ENCODE peak calls at places on chromosomes 3 and 15, in nine cellular contexts. One of them, this sample, is unnamed.

GRCh38 chr15:34616613-34617012 is 33.2 kb upstream of the GOLGA8B start:
- DNase-seq in OCI-LY7: no peak
- DNase-seq in esophagus muscularis mucosa: no peak
- DNase-seq in fibroblast of pulmonary artery: peak
- DNase-seq in bronchial epithelial cell: peak
- DNase-seq in adrenal gland: no peak
- DNase-seq in astrocyte of the spinal cord: peak
- DNase-seq in right atrium auricular region: no peak
- DNase-seq in fibroblast of mammary gland: peak
- DNase-seq in this sample: no peak

GRCh38 chr15:101112336-101113113 is 139.3 kb downstream of the CHSY1 start:
- DNase-seq in OCI-LY7: no peak
- DNase-seq in esophagus muscularis mucosa: no peak
- DNase-seq in fibroblast of pulmonary artery: no peak
- DNase-seq in bronchial epithelial cell: peak
- DNase-seq in adrenal gland: no peak
- DNase-seq in astrocyte of the spinal cord: no peak
- DNase-seq in right atrium auricular region: no peak
- DNase-seq in fibroblast of mammary gland: no peak
- DNase-seq in this sample: no peak

GRCh38 chr3:189324538-189325138 is 152.9 kb downstream of the TPRG1 start:
- DNase-seq in OCI-LY7: peak
- DNase-seq in esophagus muscularis mucosa: no peak
- DNase-seq in fibroblast of pulmonary artery: peak
- DNase-seq in bronchial epithelial cell: peak
- DNase-seq in adrenal gland: no peak
- DNase-seq in astrocyte of the spinal cord: peak
- DNase-seq in right atrium auricular region: no peak
- DNase-seq in fibroblast of mammary gland: peak
- DNase-seq in this sample: peak

GRCh38 chr15:73936181-73936580 is 9.9 kb downstream of the LOXL1 start:
- DNase-seq in OCI-LY7: no peak
- DNase-seq in esophagus muscularis mucosa: no peak
- DNase-seq in fibroblast of pulmonary artery: peak
- DNase-seq in bronchial epithelial cell: peak
- DNase-seq in adrenal gland: no peak
- DNase-seq in astrocyte of the spinal cord: peak
- DNase-seq in right atrium auricular region: peak
- DNase-seq in fibroblast of mammary gland: peak
- DNase-seq in this sample: no peak

GRCh38 chr3:194046995-194047681 is 88.8 kb upstream of the HES1 start:
- DNase-seq in OCI-LY7: peak
- DNase-seq in esophagus muscularis mucosa: no peak
- DNase-seq in fibroblast of pulmonary artery: no peak
- DNase-seq in bronchial epithelial cell: no peak
- DNase-seq in adrenal gland: peak
- DNase-seq in astrocyte of the spinal cord: no peak
- DNase-seq in right atrium auricular region: no peak
- DNase-seq in fibroblast of mammary gland: peak
- DNase-seq in this sample: peak

GRCh38 chr3:56879453-56880224 is 77.9 kb upstream of the ARHGEF3 start:
- DNase-seq in OCI-LY7: no peak
- DNase-seq in esophagus muscularis mucosa: no peak
- DNase-seq in fibroblast of pulmonary artery: peak
- DNase-seq in bronchial epithelial cell: peak
- DNase-seq in adrenal gland: no peak
- DNase-seq in astrocyte of the spinal cord: peak
- DNase-seq in right atrium auricular region: no peak
- DNase-seq in fibroblast of mammary gland: peak
- DNase-seq in this sample: no peak

GRCh38 chr15:77097317-77097721 is 26.4 kb upstream of the TSPAN3 start:
- DNase-seq in OCI-LY7: no peak
- DNase-seq in esophagus muscularis mucosa: no peak
- DNase-seq in fibroblast of pulmonary artery: no peak
- DNase-seq in bronchial epithelial cell: no peak
- DNase-seq in adrenal gland: no peak
- DNase-seq in astrocyte of the spinal cord: no peak
- DNase-seq in right atrium auricular region: no peak
- DNase-seq in fibroblast of mammary gland: no peak
- DNase-seq in this sample: no peak

GRCh38 chr3:53236112-53236841 is 19.5 kb downstream of the TKT start:
- DNase-seq in OCI-LY7: no peak
- DNase-seq in esophagus muscularis mucosa: no peak
- DNase-seq in fibroblast of pulmonary artery: peak
- DNase-seq in bronchial epithelial cell: peak
- DNase-seq in adrenal gland: peak
- DNase-seq in astrocyte of the spinal cord: peak
- DNase-seq in right atrium auricular region: peak
- DNase-seq in fibroblast of mammary gland: peak
- DNase-seq in this sample: no peak

GRCh38 chr3:95752199-95752598 is 1062.2 kb upstream of the EPHA6 start:
- DNase-seq in OCI-LY7: no peak
- DNase-seq in esophagus muscularis mucosa: no peak
- DNase-seq in fibroblast of pulmonary artery: no peak
- DNase-seq in bronchial epithelial cell: no peak
- DNase-seq in adrenal gland: no peak
- DNase-seq in astrocyte of the spinal cord: no peak
- DNase-seq in right atrium auricular region: no peak
- DNase-seq in fibroblast of mammary gland: no peak
- DNase-seq in this sample: no peak

GRCh38 chr3:29202368-29202767 is 78.5 kb upstream of the RBMS3 start:
- DNase-seq in OCI-LY7: no peak
- DNase-seq in esophagus muscularis mucosa: no peak
- DNase-seq in fibroblast of pulmonary artery: peak
- DNase-seq in bronchial epithelial cell: peak
- DNase-seq in adrenal gland: no peak
- DNase-seq in astrocyte of the spinal cord: peak
- DNase-seq in right atrium auricular region: no peak
- DNase-seq in fibroblast of mammary gland: peak
- DNase-seq in this sample: no peak

GRCh38 chr15:70259030-70259424 is 161.3 kb upstream of the TLE3 start:
- DNase-seq in OCI-LY7: peak
- DNase-seq in esophagus muscularis mucosa: peak
- DNase-seq in fibroblast of pulmonary artery: peak
- DNase-seq in bronchial epithelial cell: peak
- DNase-seq in adrenal gland: peak
- DNase-seq in astrocyte of the spinal cord: peak
- DNase-seq in right atrium auricular region: peak
- DNase-seq in fibroblast of mammary gland: peak
- DNase-seq in this sample: peak

GRCh38 chr15:70257573-70258220 is 160.0 kb upstream of the TLE3 start:
- DNase-seq in OCI-LY7: peak
- DNase-seq in esophagus muscularis mucosa: no peak
- DNase-seq in fibroblast of pulmonary artery: no peak
- DNase-seq in bronchial epithelial cell: no peak
- DNase-seq in adrenal gland: no peak
- DNase-seq in astrocyte of the spinal cord: no peak
- DNase-seq in right atrium auricular region: no peak
- DNase-seq in fibroblast of mammary gland: no peak
- DNase-seq in this sample: peak

GRCh38 chr15:70257047-70257446 is 159.3 kb upstream of the TLE3 start:
- DNase-seq in OCI-LY7: no peak
- DNase-seq in esophagus muscularis mucosa: no peak
- DNase-seq in fibroblast of pulmonary artery: no peak
- DNase-seq in bronchial epithelial cell: no peak
- DNase-seq in adrenal gland: no peak
- DNase-seq in astrocyte of the spinal cord: no peak
- DNase-seq in right atrium auricular region: no peak
- DNase-seq in fibroblast of mammary gland: no peak
- DNase-seq in this sample: no peak

GRCh38 chr15:70259640-70260066 is 161.9 kb upstream of the TLE3 start:
- DNase-seq in OCI-LY7: peak
- DNase-seq in esophagus muscularis mucosa: no peak
- DNase-seq in fibroblast of pulmonary artery: no peak
- DNase-seq in bronchial epithelial cell: no peak
- DNase-seq in adrenal gland: no peak
- DNase-seq in astrocyte of the spinal cord: no peak
- DNase-seq in right atrium auricular region: no peak
- DNase-seq in fibroblast of mammary gland: no peak
- DNase-seq in this sample: no peak

DNA sequence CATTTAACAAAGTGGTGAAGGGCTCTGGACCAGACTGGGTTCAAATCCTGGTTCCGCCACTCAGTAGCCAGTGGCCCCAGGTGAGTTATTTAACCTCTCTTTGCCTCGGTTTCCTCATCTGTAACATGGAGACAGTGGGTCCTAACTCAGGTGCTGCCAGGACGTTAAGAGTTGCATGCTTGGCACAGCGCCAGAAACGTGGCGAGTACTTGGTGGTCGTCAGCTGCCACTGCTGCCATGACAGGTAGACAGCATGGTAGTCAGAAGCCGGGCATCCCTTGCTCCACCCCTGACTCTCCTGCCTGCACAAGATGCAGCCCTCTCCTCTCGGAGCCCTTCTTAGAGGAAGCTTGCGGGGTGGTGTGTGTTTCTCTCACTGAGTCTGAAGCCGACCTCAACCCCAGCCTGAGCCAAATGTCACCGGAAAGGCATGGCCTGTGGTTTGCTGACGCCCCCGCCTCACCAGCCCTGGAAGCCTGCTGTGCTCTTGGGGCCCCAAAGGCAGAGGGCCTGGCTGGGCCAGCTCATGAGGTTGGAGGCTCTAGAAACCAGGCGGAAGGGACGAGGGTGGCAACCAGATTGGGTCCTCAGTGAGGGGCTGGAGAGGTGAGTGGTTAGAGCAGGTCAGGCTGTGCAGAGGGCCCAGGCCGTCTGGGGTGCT is 160.8 kb upstream of the TLE3 start:
- DNase-seq in OCI-LY7: peak
- DNase-seq in esophagus muscularis mucosa: no peak
- DNase-seq in fibroblast of pulmonary artery: no peak
- DNase-seq in bronchial epithelial cell: no peak
- DNase-seq in adrenal gland: no peak
- DNase-seq in astrocyte of the spinal cord: no peak
- DNase-seq in right atrium auricular region: no peak
- DNase-seq in fibroblast of mammary gland: peak
- DNase-seq in this sample: peak
- H3K4me3 ChIP-seq in OCI-LY7: no peak
- H3K4me3 ChIP-seq in esophagus muscularis mucosa: no peak
- H3K4me3 ChIP-seq in fibroblast of pulmonary artery: no peak
- H3K4me3 ChIP-seq in bronchial epithelial cell: no peak
- H3K4me3 ChIP-seq in adrenal gland: no peak
- H3K4me3 ChIP-seq in astrocyte of the spinal cord: no peak
- H3K4me3 ChIP-seq in right atrium auricular region: no peak
- H3K4me3 ChIP-seq in fibroblast of mammary gland: no peak
- H3K4me3 ChIP-seq in this sample: peak

DNA sequence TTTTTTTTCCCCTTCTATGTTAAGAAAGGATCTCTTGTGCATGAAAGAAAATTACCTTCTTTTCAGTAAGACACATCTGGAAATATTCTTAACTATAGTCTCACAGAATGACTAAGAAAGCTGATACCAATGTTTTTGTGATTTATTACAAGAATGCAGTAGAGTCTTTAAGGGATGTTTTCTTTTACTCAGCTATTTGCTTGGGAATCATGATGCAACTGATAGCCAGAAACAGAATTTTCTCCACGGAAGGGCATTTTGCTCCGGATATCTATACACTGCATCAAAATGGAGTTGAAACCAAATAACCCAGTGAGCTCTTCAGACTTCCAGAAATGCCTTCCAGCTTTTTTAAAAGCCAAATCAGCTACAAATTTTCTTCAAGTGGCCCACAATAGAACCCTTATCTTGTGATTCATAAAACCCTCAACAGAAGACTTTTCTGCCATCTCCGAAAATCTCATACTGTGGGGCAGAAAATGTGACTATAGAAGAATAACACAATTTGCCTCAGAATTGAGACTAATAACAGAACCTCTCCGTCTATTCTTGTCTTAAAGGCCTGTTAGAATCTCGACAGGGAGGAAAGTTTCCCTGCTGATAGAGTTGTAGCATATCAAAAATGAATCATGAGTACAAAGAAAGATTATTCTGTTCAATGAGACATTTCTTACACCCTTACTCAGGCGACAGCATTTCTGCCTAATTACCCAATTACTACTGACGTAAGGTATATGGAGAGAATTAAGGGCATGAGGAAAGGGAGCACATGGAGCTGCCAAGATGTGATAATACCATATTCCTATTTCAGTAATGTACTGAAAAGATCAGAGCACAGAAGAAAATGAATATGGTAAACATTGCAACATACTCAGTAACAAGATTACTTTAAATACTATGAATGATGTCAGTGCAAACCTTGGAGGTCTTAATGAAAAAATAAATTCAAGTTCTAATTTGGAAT is 900.1 kb downstream of the ROBO1 start:
- DNase-seq in OCI-LY7: no peak
- DNase-seq in esophagus muscularis mucosa: no peak
- DNase-seq in fibroblast of pulmonary artery: peak
- DNase-seq in bronchial epithelial cell: no peak
- DNase-seq in adrenal gland: no peak
- DNase-seq in astrocyte of the spinal cord: peak
- DNase-seq in right atrium auricular region: no peak
- DNase-seq in fibroblast of mammary gland: peak
- DNase-seq in this sample: no peak
- H3K4me3 ChIP-seq in OCI-LY7: no peak
- H3K4me3 ChIP-seq in esophagus muscularis mucosa: no peak
- H3K4me3 ChIP-seq in fibroblast of pulmonary artery: no peak
- H3K4me3 ChIP-seq in bronchial epithelial cell: no peak
- H3K4me3 ChIP-seq in adrenal gland: no peak
- H3K4me3 ChIP-seq in astrocyte of the spinal cord: no peak
- H3K4me3 ChIP-seq in right atrium auricular region: no peak
- H3K4me3 ChIP-seq in fibroblast of mammary gland: no peak
- H3K4me3 ChIP-seq in this sample: no peak

GRCh38 chr15:69164807-69165636 is 4.6 kb downstream of the GLCE start:
- DNase-seq in OCI-LY7: no peak
- DNase-seq in esophagus muscularis mucosa: no peak
- DNase-seq in fibroblast of pulmonary artery: peak
- DNase-seq in bronchial epithelial cell: peak
- DNase-seq in adrenal gland: no peak
- DNase-seq in astrocyte of the spinal cord: peak
- DNase-seq in right atrium auricular region: no peak
- DNase-seq in fibroblast of mammary gland: peak
- DNase-seq in this sample: no peak
- H3K4me3 ChIP-seq in OCI-LY7: no peak
- H3K4me3 ChIP-seq in esophagus muscularis mucosa: no peak
- H3K4me3 ChIP-seq in fibroblast of pulmonary artery: no peak
- H3K4me3 ChIP-seq in bronchial epithelial cell: no peak
- H3K4me3 ChIP-seq in adrenal gland: no peak
- H3K4me3 ChIP-seq in astrocyte of the spinal cord: no peak
- H3K4me3 ChIP-seq in right atrium auricular region: no peak
- H3K4me3 ChIP-seq in fibroblast of mammary gland: no peak
- H3K4me3 ChIP-seq in this sample: no peak

GRCh38 chr3:129313415-129313982 is 34.8 kb downstream of the HMCES start:
- DNase-seq in OCI-LY7: peak
- DNase-seq in esophagus muscularis mucosa: no peak
- DNase-seq in fibroblast of pulmonary artery: peak
- DNase-seq in bronchial epithelial cell: no peak
- DNase-seq in adrenal gland: no peak
- DNase-seq in astrocyte of the spinal cord: no peak
- DNase-seq in right atrium auricular region: no peak
- DNase-seq in fibroblast of mammary gland: peak
- DNase-seq in this sample: no peak
- H3K4me3 ChIP-seq in OCI-LY7: peak
- H3K4me3 ChIP-seq in esophagus muscularis mucosa: no peak
- H3K4me3 ChIP-seq in fibroblast of pulmonary artery: no peak
- H3K4me3 ChIP-seq in bronchial epithelial cell: no peak
- H3K4me3 ChIP-seq in adrenal gland: no peak
- H3K4me3 ChIP-seq in astrocyte of the spinal cord: no peak
- H3K4me3 ChIP-seq in right atrium auricular region: no peak
- H3K4me3 ChIP-seq in fibroblast of mammary gland: no peak
- H3K4me3 ChIP-seq in this sample: no peak

GRCh38 chr3:187669675-187670504 is at the start of gene SST:
- DNase-seq in OCI-LY7: no peak
- DNase-seq in esophagus muscularis mucosa: peak
- DNase-seq in fibroblast of pulmonary artery: peak
- DNase-seq in bronchial epithelial cell: peak
- DNase-seq in adrenal gland: peak
- DNase-seq in astrocyte of the spinal cord: peak
- DNase-seq in right atrium auricular region: no peak
- DNase-seq in fibroblast of mammary gland: peak
- DNase-seq in this sample: peak
- H3K4me3 ChIP-seq in OCI-LY7: no peak
- H3K4me3 ChIP-seq in esophagus muscularis mucosa: no peak
- H3K4me3 ChIP-seq in fibroblast of pulmonary artery: no peak
- H3K4me3 ChIP-seq in bronchial epithelial cell: no peak
- H3K4me3 ChIP-seq in adrenal gland: no peak
- H3K4me3 ChIP-seq in astrocyte of the spinal cord: no peak
- H3K4me3 ChIP-seq in right atrium auricular region: no peak
- H3K4me3 ChIP-seq in fibroblast of mammary gland: no peak
- H3K4me3 ChIP-seq in this sample: no peak

This sample was measured in Jurkat, Clone E6-1.